ENCODE peak calls at places on chromosomes 7 and 10, in nine cellular contexts. One of them, this sample, is unnamed.
A peak's percentile ranks its signal among the peaks of the same experiment; 100 is the strongest.

GRCh38 chr7:73893342-73894101 is 32.6 kb downstream of the TMEM270 start:
- DNase-seq in cardiac muscle cell: no peak
- DNase-seq in progenitor cell of endocrine pancreas: no peak
- DNase-seq in fibroblast of the conjunctiva: no peak
- DNase-seq in mammary epithelial cell: no peak
- DNase-seq in endodermal cell: no peak
- DNase-seq in A172: peak; percentile 58
- DNase-seq in Calu3: no peak
- DNase-seq in T-helper 2 cell: no peak
- DNase-seq in this sample: peak; percentile 89

GRCh38 chr7:121504478-121504877 is 108.4 kb upstream of the FAM3C start:
- DNase-seq in A172: peak; percentile 94
- DNase-seq in endodermal cell: peak; percentile 61
- DNase-seq in progenitor cell of endocrine pancreas: no peak
- DNase-seq in T-helper 2 cell: no peak
- DNase-seq in mammary epithelial cell: peak; percentile 37
- DNase-seq in Calu3: no peak
- DNase-seq in fibroblast of the conjunctiva: no peak
- DNase-seq in cardiac muscle cell: peak; percentile 88
- DNase-seq in this sample: peak; percentile 59

GRCh38 chr7:112362796-112363195 is 87.5 kb upstream of the IFRD1 start:
- DNase-seq in mammary epithelial cell: no peak
- DNase-seq in fibroblast of the conjunctiva: no peak
- DNase-seq in Calu3: no peak
- DNase-seq in cardiac muscle cell: peak; percentile 42
- DNase-seq in T-helper 2 cell: no peak
- DNase-seq in A172: no peak
- DNase-seq in progenitor cell of endocrine pancreas: no peak
- DNase-seq in endodermal cell: peak; percentile 68
- DNase-seq in this sample: no peak

GRCh38 chr7:84108787-84109186 is 85.8 kb downstream of the SEMA3A start:
- DNase-seq in endodermal cell: no peak
- DNase-seq in mammary epithelial cell: no peak
- DNase-seq in T-helper 2 cell: no peak
- DNase-seq in Calu3: no peak
- DNase-seq in cardiac muscle cell: no peak
- DNase-seq in fibroblast of the conjunctiva: no peak
- DNase-seq in progenitor cell of endocrine pancreas: no peak
- DNase-seq in A172: no peak
- DNase-seq in this sample: no peak

GRCh38 chr10:77441541-77442175 is 195.9 kb downstream of the KCNMA1 start:
- DNase-seq in mammary epithelial cell: no peak
- DNase-seq in T-helper 2 cell: no peak
- DNase-seq in endodermal cell: peak; percentile 56
- DNase-seq in A172: no peak
- DNase-seq in fibroblast of the conjunctiva: no peak
- DNase-seq in progenitor cell of endocrine pancreas: no peak
- DNase-seq in cardiac muscle cell: no peak
- DNase-seq in Calu3: no peak
- DNase-seq in this sample: no peak

GRCh38 chr7:128311-129080 is 63.9 kb upstream of the FAM20C start:
- DNase-seq in Calu3: no peak
- DNase-seq in fibroblast of the conjunctiva: no peak
- DNase-seq in progenitor cell of endocrine pancreas: no peak
- DNase-seq in T-helper 2 cell: no peak
- DNase-seq in mammary epithelial cell: no peak
- DNase-seq in cardiac muscle cell: no peak
- DNase-seq in A172: no peak
- DNase-seq in endodermal cell: peak; percentile 31
- DNase-seq in this sample: no peak

GRCh38 chr10:15112657-15113056 is 15.5 kb downstream of the RPP38 start:
- DNase-seq in T-helper 2 cell: no peak
- DNase-seq in cardiac muscle cell: no peak
- DNase-seq in endodermal cell: peak; percentile 62
- DNase-seq in Calu3: no peak
- DNase-seq in progenitor cell of endocrine pancreas: no peak
- DNase-seq in mammary epithelial cell: no peak
- DNase-seq in A172: no peak
- DNase-seq in fibroblast of the conjunctiva: no peak
- DNase-seq in this sample: no peak

GRCh38 chr7:127758105-127758504 is 106.1 kb downstream of the SND1 start:
- DNase-seq in progenitor cell of endocrine pancreas: no peak
- DNase-seq in cardiac muscle cell: peak; percentile 16
- DNase-seq in T-helper 2 cell: no peak
- DNase-seq in Calu3: no peak
- DNase-seq in endodermal cell: no peak
- DNase-seq in A172: no peak
- DNase-seq in mammary epithelial cell: no peak
- DNase-seq in fibroblast of the conjunctiva: no peak
- DNase-seq in this sample: no peak

GRCh38 chr7:84258628-84259027 is 64.0 kb upstream of the SEMA3A start:
- DNase-seq in T-helper 2 cell: no peak
- DNase-seq in Calu3: no peak
- DNase-seq in endodermal cell: no peak
- DNase-seq in A172: peak; percentile 38
- DNase-seq in fibroblast of the conjunctiva: no peak
- DNase-seq in cardiac muscle cell: peak; percentile 59
- DNase-seq in progenitor cell of endocrine pancreas: no peak
- DNase-seq in mammary epithelial cell: peak; percentile 57
- DNase-seq in this sample: no peak

This sample was measured in right atrium auricular region.